ENCODE peak calls at places on chromosomes 2 and 18, in four cellular contexts. One of them, this sample, is unnamed.
A peak's percentile ranks its signal among the peaks of the same experiment; 100 is the strongest.

GRCh38 chr2:8453904-8454302 is 228.0 kb upstream of the ID2 start:
- DNase-seq in prostate gland: no peak
- DNase-seq in gastrocnemius medialis: no peak
- DNase-seq in A549: no peak
- DNase-seq in this sample: peak; percentile 46

GRCh38 chr2:211127501-211127900 is 571.1 kb downstream of the CPS1 start:
- DNase-seq in gastrocnemius medialis: no peak
- DNase-seq in prostate gland: no peak
- DNase-seq in A549: no peak
- DNase-seq in this sample: no peak

GRCh38 chr2:195027947-195028346 is 629.1 kb upstream of the SLC39A10 start:
- DNase-seq in prostate gland: no peak
- DNase-seq in A549: no peak
- DNase-seq in gastrocnemius medialis: no peak
- DNase-seq in this sample: no peak

GRCh38 chr2:237997521-237997920 is 30.7 kb downstream of the UBE2F start:
- DNase-seq in A549: no peak
- DNase-seq in gastrocnemius medialis: no peak
- DNase-seq in prostate gland: no peak
- DNase-seq in this sample: no peak

GRCh38 chr18:1585881-1586488 is 681.3 kb downstream of the ADCYAP1 start:
- DNase-seq in A549: peak; percentile 0
- DNase-seq in prostate gland: no peak
- DNase-seq in gastrocnemius medialis: no peak
- DNase-seq in this sample: no peak

GRCh38 chr2:96241901-96242611 is 23.7 kb downstream of the TMEM127 start:
- DNase-seq in prostate gland: no peak
- DNase-seq in gastrocnemius medialis: no peak
- DNase-seq in A549: no peak
- DNase-seq in this sample: peak; percentile 69

GRCh38 chr18:50836521-50836957 is 16.7 kb upstream of the MRO start:
- DNase-seq in A549: no peak
- DNase-seq in prostate gland: no peak
- DNase-seq in gastrocnemius medialis: no peak
- DNase-seq in this sample: no peak

GRCh38 chr2:238596571-238597551 is 170.1 kb downstream of the ASB1 start:
- DNase-seq in A549: peak; percentile 89
- DNase-seq in prostate gland: peak; percentile 90
- DNase-seq in gastrocnemius medialis: peak; percentile 77
- DNase-seq in this sample: peak; percentile 91

GRCh38 chr18:27609221-27609620 is 424.1 kb upstream of the CHST9 start:
- DNase-seq in gastrocnemius medialis: no peak
- DNase-seq in prostate gland: no peak
- DNase-seq in A549: no peak
- DNase-seq in this sample: no peak

GRCh38 chr2:67436221-67436620 is 39.1 kb downstream of the ETAA1 start:
- DNase-seq in gastrocnemius medialis: no peak
- DNase-seq in prostate gland: no peak
- DNase-seq in A549: no peak
- DNase-seq in this sample: no peak

GRCh38 chr2:236109473-236109872 is 58.7 kb downstream of the GBX2 start:
- DNase-seq in prostate gland: no peak
- DNase-seq in A549: no peak
- DNase-seq in gastrocnemius medialis: no peak
- DNase-seq in this sample: no peak

GRCh38 chr2:234243871-234244565 is 193.5 kb downstream of the SPP2 start:
- DNase-seq in A549: no peak
- DNase-seq in gastrocnemius medialis: no peak
- DNase-seq in prostate gland: no peak
- DNase-seq in this sample: no peak

GRCh38 chr2:11014026-11014425 is 102.3 kb downstream of the KCNF1 start:
- DNase-seq in prostate gland: no peak
- DNase-seq in A549: no peak
- DNase-seq in gastrocnemius medialis: no peak
- DNase-seq in this sample: no peak

GRCh38 chr18:48095726-48096125 is 165.3 kb upstream of the SMAD2 start:
- DNase-seq in A549: no peak
- DNase-seq in prostate gland: no peak
- DNase-seq in gastrocnemius medialis: no peak
- DNase-seq in this sample: no peak

DNA sequence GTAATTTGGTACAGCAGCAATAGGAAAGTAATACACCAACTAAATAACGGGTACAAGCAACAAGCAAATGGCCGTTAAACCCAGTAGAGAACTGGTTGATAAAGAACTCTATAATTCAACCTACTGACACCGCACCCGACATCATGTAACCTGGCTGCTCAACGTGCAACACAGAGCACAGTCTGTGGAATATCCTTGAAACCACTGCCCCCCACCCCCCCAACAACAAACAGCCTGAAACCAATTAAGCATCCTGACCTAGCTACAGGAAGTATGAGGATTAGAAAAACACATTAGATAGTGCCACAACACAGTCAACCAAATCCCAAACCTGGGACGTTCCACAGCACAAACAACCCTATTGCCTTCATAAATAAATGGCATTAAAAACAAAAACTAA is 23.5 kb downstream of the HDLBP start:
- DNase-seq in prostate gland: no peak
- DNase-seq in gastrocnemius medialis: no peak
- DNase-seq in A549: no peak
- DNase-seq in this sample: peak; percentile 6
- H3K4me3 ChIP-seq in prostate gland: no peak overlapping the region
- H3K4me3 ChIP-seq in gastrocnemius medialis: no peak overlapping the region
- H3K4me3 ChIP-seq in A549: no peak overlapping the region
- H3K4me3 ChIP-seq in this sample: no peak overlapping the region

DNA sequence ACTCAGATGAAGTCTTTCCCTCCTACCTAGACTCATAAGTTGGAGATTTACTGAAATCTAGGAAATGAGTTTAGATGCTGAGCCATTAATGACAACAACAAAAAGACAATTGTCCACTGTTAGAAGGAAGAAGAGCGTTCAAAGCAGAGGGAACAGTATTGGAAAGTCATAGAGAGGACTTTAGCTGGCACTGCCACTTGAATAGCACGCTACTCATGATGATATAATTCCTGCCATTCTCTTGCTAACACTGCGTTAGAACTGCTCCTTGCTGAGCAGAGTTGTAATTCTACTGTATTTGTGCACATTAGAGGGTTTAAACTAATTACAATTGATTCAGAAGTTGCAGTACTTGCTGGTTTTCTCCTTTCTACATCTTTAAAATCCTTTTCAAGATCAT is 9.1 kb upstream of the AFTPH start:
- DNase-seq in gastrocnemius medialis: no peak
- DNase-seq in A549: no peak
- DNase-seq in prostate gland: no peak
- DNase-seq in this sample: no peak
- TF ChIP-seq CTCF in gastrocnemius medialis: no peak
- TF ChIP-seq CTCF in A549: no peak
- TF ChIP-seq CTCF in prostate gland: no peak
- TF ChIP-seq CTCF in this sample: no peak

GRCh38 chr2:24926602-24927252 is 6.7 kb upstream of the ADCY3 start:
- DNase-seq in A549: no peak
- DNase-seq in prostate gland: no peak
- DNase-seq in gastrocnemius medialis: peak; percentile 75
- DNase-seq in this sample: peak; percentile 76
- TF ChIP-seq POLR2A in A549: no peak
- TF ChIP-seq POLR2A in prostate gland: no peak
- TF ChIP-seq POLR2A in gastrocnemius medialis: no peak
- TF ChIP-seq POLR2A in this sample: no peak

GRCh38 chr2:20488136-20488705 is 41.3 kb downstream of the RHOB start:
- DNase-seq in gastrocnemius medialis: no peak
- DNase-seq in prostate gland: no peak
- DNase-seq in A549: no peak
- DNase-seq in this sample: peak; percentile 63
- H3K4me3 ChIP-seq in gastrocnemius medialis: no peak overlapping the region
- H3K4me3 ChIP-seq in prostate gland: no peak overlapping the region
- H3K4me3 ChIP-seq in A549: no peak overlapping the region
- H3K4me3 ChIP-seq in this sample: no peak overlapping the region

DNA sequence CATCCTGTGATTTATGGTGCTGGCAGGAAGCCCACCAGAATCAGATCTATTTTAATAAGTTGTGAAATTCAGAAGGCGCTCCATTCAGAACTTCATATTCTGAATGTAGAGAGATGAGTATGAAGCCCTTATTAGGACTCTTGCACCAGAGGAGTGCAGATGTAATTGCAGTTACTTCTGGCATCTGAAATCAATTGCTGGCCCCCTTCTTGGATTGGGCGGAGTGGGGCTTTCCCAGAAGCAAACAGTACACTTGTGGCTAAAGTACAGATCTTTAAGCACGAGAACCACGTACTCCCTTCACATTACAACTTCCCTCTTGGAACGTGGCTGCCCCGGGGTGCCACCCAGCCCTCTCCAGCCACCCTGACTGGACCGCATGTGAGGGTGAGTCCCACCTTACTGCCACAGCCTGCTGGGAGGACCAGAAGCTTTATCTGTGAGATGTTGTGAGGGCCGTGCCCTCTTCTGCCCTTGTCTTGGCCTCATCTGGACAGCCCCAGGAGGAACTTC is 243.3 kb downstream of the MYO3B start:
- DNase-seq in gastrocnemius medialis: no peak
- DNase-seq in A549: no peak
- DNase-seq in prostate gland: peak; percentile 7
- DNase-seq in this sample: no peak
- TF ChIP-seq CTCF in gastrocnemius medialis: no peak
- TF ChIP-seq CTCF in A549: no peak
- TF ChIP-seq CTCF in prostate gland: no peak
- TF ChIP-seq CTCF in this sample: no peak

DNA sequence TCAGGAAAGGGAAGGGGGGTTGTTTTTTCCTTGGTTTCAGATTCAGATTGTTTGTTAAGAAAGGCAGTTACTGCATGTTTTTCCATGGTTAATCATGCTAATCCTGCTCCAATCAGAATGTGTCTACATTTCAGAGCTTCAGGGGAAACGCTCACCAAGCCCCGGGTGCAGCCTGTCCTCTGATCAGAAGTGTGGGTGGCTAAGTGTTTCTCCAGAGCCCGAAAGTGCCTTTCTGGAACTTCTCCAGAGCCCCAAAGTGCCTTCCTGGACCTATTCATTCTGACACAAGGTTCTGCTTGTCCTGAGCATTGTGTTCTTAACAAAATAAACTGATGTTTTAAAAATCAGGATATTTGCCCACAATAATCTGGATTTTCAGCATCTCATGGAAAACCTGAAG is 359.0 kb upstream of the ZNF521 start:
- DNase-seq in gastrocnemius medialis: no peak
- DNase-seq in A549: no peak
- DNase-seq in prostate gland: no peak
- DNase-seq in this sample: no peak
- TF ChIP-seq POLR2A in gastrocnemius medialis: no peak
- TF ChIP-seq POLR2A in A549: no peak
- TF ChIP-seq POLR2A in prostate gland: no peak
- TF ChIP-seq POLR2A in this sample: no peak

DNA sequence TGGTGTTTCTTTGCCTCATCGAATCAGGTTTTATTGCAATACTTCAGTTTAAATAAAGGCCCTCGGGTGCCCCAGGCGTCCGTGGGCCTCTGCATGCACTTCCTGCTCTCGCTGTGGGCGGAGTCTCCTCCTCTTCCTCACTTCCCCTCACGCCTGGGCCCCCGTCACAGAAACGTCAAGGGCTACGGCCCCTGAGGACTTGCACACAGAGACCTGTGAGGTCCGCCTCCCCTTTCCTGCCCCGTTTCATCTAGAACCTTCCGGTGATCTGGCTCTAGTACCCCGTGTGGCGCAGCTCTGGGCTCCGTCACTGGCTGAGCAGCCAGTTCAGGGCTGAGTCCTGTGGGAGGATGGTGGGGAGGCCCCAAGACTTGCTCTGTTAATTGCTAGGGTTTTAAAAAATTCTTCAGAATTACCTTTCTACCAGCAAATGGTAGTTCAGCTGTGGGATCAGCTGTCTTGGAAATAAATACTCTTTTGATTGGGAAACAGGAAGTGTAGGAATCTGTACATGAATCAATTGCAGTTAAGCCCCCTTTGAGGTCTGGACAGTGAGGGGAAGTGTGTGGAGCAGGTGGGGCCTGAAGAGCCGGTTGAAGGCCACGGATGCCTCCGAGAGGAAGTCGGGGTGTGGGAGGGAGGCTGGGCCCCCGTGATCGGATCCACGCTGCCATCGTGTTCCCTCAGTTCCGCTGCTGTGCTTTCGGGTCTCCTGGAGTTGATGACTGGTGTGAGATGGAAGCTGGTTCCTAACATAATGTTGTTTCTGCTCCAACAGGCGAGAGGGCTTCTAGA is 10.2 kb downstream of the NFATC1 start:
- DNase-seq in gastrocnemius medialis: peak; percentile 59
- DNase-seq in A549: no peak
- DNase-seq in prostate gland: no peak
- DNase-seq in this sample: peak; percentile 94
- H3K4me3 ChIP-seq in gastrocnemius medialis: peak overlapping the region; percentile 3
- H3K4me3 ChIP-seq in A549: no peak overlapping the region
- H3K4me3 ChIP-seq in prostate gland: no peak overlapping the region
- H3K4me3 ChIP-seq in this sample: no peak overlapping the region

GRCh38 chr2:175180701-175181103 is 808 bp downstream of the ATP5MC3 start:
- DNase-seq in prostate gland: no peak
- DNase-seq in A549: peak; percentile 33
- DNase-seq in gastrocnemius medialis: peak; percentile 44
- DNase-seq in this sample: no peak

GRCh38 chr2:175176624-175177023 is 4.9 kb downstream of the ATP5MC3 start:
- DNase-seq in gastrocnemius medialis: no peak
- DNase-seq in prostate gland: no peak
- DNase-seq in A549: no peak
- DNase-seq in this sample: no peak

GRCh38 chr2:175183674-175184073 is 2.2 kb upstream of the ATP5MC3 start:
- DNase-seq in prostate gland: no peak
- DNase-seq in A549: no peak
- DNase-seq in gastrocnemius medialis: no peak
- DNase-seq in this sample: no peak

GRCh38 chr2:175181877-175182308 is 383 bp upstream of the ATP5MC3 start:
- DNase-seq in A549: peak; percentile 5
- DNase-seq in prostate gland: no peak
- DNase-seq in gastrocnemius medialis: no peak
- DNase-seq in this sample: no peak

GRCh38 chr2:175181104-175181876 is at the start of gene ATP5MC3:
- DNase-seq in A549: peak; percentile 96
- DNase-seq in gastrocnemius medialis: peak; percentile 96
- DNase-seq in prostate gland: peak; percentile 90
- DNase-seq in this sample: peak; percentile 93
- TF ChIP-seq CTCF in A549: no peak
- TF ChIP-seq CTCF in gastrocnemius medialis: peak; percentile 30
- TF ChIP-seq CTCF in prostate gland: no peak
- TF ChIP-seq CTCF in this sample: no peak

GRCh38 chr2:215435809-215436704 is at the start of gene FN1:
- DNase-seq in prostate gland: peak; percentile 77
- DNase-seq in gastrocnemius medialis: peak; percentile 79
- DNase-seq in A549: peak; percentile 62
- DNase-seq in this sample: peak; percentile 98
- TF ChIP-seq POLR2A in prostate gland: no peak
- TF ChIP-seq POLR2A in gastrocnemius medialis: peak; percentile 26
- TF ChIP-seq POLR2A in A549: peak; percentile 93
- TF ChIP-seq POLR2A in this sample: no peak

GRCh38 chr2:26172189-26172865 is 561 bp upstream of the GAREM2 start:
- DNase-seq in prostate gland: no peak
- DNase-seq in gastrocnemius medialis: no peak
- DNase-seq in A549: peak; percentile 40
- DNase-seq in this sample: peak; percentile 72
- H3K4me3 ChIP-seq in prostate gland: peak overlapping the region; percentile 33
- H3K4me3 ChIP-seq in gastrocnemius medialis: peak overlapping the region; percentile 26
- H3K4me3 ChIP-seq in A549: peak overlapping the region; percentile 68
- H3K4me3 ChIP-seq in this sample: no peak overlapping the region

This sample was measured in lower leg skin.